ENCODE peak calls at places on chromosome 5, in five cellular contexts. One of them, this sample, is unnamed. For H3K4me1, the result is how much of the 10 kb centered on the place peaks cover.

GRCh38 chr5:143442398-143442797 is 38.9 kb upstream of the NR3C1 start:
- DNase-seq in H1: no peak
- DNase-seq in left ventricle myocardium inferior: no peak
- DNase-seq in HCT116: no peak
- DNase-seq in effector memory CD4-positive, alpha-beta T cell: no peak
- DNase-seq in this sample: no peak

GRCh38 chr5:350355-350754 is 28.8 kb downstream of the AHRR start:
- DNase-seq in H1: peak
- DNase-seq in effector memory CD4-positive, alpha-beta T cell: no peak
- DNase-seq in left ventricle myocardium inferior: no peak
- DNase-seq in HCT116: peak
- DNase-seq in this sample: no peak

GRCh38 chr5:55600536-55601208 is 65.9 kb upstream of the PLPP1 start:
- DNase-seq in left ventricle myocardium inferior: no peak
- DNase-seq in H1: peak
- DNase-seq in HCT116: no peak
- DNase-seq in effector memory CD4-positive, alpha-beta T cell: no peak
- DNase-seq in this sample: no peak

GRCh38 chr5:135139397-135140134 is 105.5 kb upstream of the PITX1 start:
- DNase-seq in effector memory CD4-positive, alpha-beta T cell: no peak
- DNase-seq in left ventricle myocardium inferior: no peak
- DNase-seq in HCT116: peak
- DNase-seq in H1: no peak
- DNase-seq in this sample: peak

GRCh38 chr5:119273391-119273839 is 82.4 kb upstream of the TNFAIP8 start:
- DNase-seq in H1: no peak
- DNase-seq in HCT116: no peak
- DNase-seq in left ventricle myocardium inferior: peak
- DNase-seq in effector memory CD4-positive, alpha-beta T cell: no peak
- DNase-seq in this sample: peak

GRCh38 chr5:142360607-142361120 is 35.8 kb upstream of the SPRY4 start:
- DNase-seq in HCT116: peak
- DNase-seq in H1: no peak
- DNase-seq in effector memory CD4-positive, alpha-beta T cell: no peak
- DNase-seq in left ventricle myocardium inferior: no peak
- DNase-seq in this sample: no peak

GRCh38 chr5:39604491-39604890 is 179.7 kb upstream of the DAB2 start:
- DNase-seq in H1: no peak
- DNase-seq in HCT116: no peak
- DNase-seq in effector memory CD4-positive, alpha-beta T cell: no peak
- DNase-seq in left ventricle myocardium inferior: no peak
- DNase-seq in this sample: no peak

GRCh38 chr5:176133289-176133870 is 104.8 kb upstream of the SIMC1 start:
- DNase-seq in left ventricle myocardium inferior: no peak
- DNase-seq in HCT116: no peak
- DNase-seq in effector memory CD4-positive, alpha-beta T cell: no peak
- DNase-seq in H1: peak
- DNase-seq in this sample: no peak

GRCh38 chr5:124735169-124735858 is 11.1 kb downstream of the ZNF608 start:
- DNase-seq in left ventricle myocardium inferior: no peak
- DNase-seq in H1: peak
- DNase-seq in HCT116: no peak
- DNase-seq in effector memory CD4-positive, alpha-beta T cell: no peak
- DNase-seq in this sample: no peak

GRCh38 chr5:125870271-125870670 is 552.9 kb upstream of the GRAMD2B start:
- DNase-seq in left ventricle myocardium inferior: no peak
- DNase-seq in HCT116: no peak
- DNase-seq in effector memory CD4-positive, alpha-beta T cell: no peak
- DNase-seq in H1: no peak
- DNase-seq in this sample: no peak

GRCh38 chr5:154405078-154405792 is 40.6 kb upstream of the SAP30L start:
- DNase-seq in left ventricle myocardium inferior: peak
- DNase-seq in H1: peak
- DNase-seq in HCT116: peak
- DNase-seq in effector memory CD4-positive, alpha-beta T cell: peak
- DNase-seq in this sample: peak

GRCh38 chr5:107155667-107156066 is 515.1 kb downstream of the EFNA5 start:
- DNase-seq in HCT116: no peak
- DNase-seq in effector memory CD4-positive, alpha-beta T cell: no peak
- DNase-seq in left ventricle myocardium inferior: no peak
- DNase-seq in H1: no peak
- DNase-seq in this sample: no peak

GRCh38 chr5:6340100-6340499 is 38.2 kb downstream of the MED10 start:
- DNase-seq in left ventricle myocardium inferior: no peak
- DNase-seq in HCT116: no peak
- DNase-seq in H1: no peak
- DNase-seq in effector memory CD4-positive, alpha-beta T cell: no peak
- DNase-seq in this sample: no peak

GRCh38 chr5:151023651-151024050 is 3.3 kb downstream of the GPX3 start:
- DNase-seq in H1: no peak
- DNase-seq in left ventricle myocardium inferior: peak
- DNase-seq in HCT116: no peak
- DNase-seq in effector memory CD4-positive, alpha-beta T cell: no peak
- DNase-seq in this sample: peak

GRCh38 chr5:150146862-150147579 is 8.6 kb downstream of the PDGFRB start:
- DNase-seq in effector memory CD4-positive, alpha-beta T cell: no peak
- DNase-seq in H1: no peak
- DNase-seq in HCT116: no peak
- DNase-seq in left ventricle myocardium inferior: no peak
- DNase-seq in this sample: no peak

GRCh38 chr5:79849486-79850315 is 141.4 kb downstream of the MTX3 start:
- DNase-seq in HCT116: no peak
- DNase-seq in left ventricle myocardium inferior: no peak
- DNase-seq in effector memory CD4-positive, alpha-beta T cell: no peak
- DNase-seq in H1: peak
- DNase-seq in this sample: no peak

GRCh38 chr5:7686794-7687193 is 164.1 kb downstream of the CFAP90 start:
- DNase-seq in left ventricle myocardium inferior: no peak
- DNase-seq in HCT116: no peak
- DNase-seq in effector memory CD4-positive, alpha-beta T cell: no peak
- DNase-seq in H1: no peak
- DNase-seq in this sample: no peak

GRCh38 chr5:117731445-117731844 is 1156.8 kb upstream of the SEMA6A start:
- DNase-seq in left ventricle myocardium inferior: no peak
- DNase-seq in effector memory CD4-positive, alpha-beta T cell: no peak
- DNase-seq in HCT116: no peak
- DNase-seq in H1: no peak
- DNase-seq in this sample: no peak

GRCh38 chr5:161190778-161191177 is 338.8 kb upstream of the ATP10B start:
- DNase-seq in left ventricle myocardium inferior: no peak
- DNase-seq in effector memory CD4-positive, alpha-beta T cell: no peak
- DNase-seq in H1: no peak
- DNase-seq in HCT116: no peak
- DNase-seq in this sample: no peak

GRCh38 chr5:150485770-150486401 is 22.0 kb upstream of the NDST1 start:
- DNase-seq in HCT116: no peak
- DNase-seq in H1: peak
- DNase-seq in left ventricle myocardium inferior: peak
- DNase-seq in effector memory CD4-positive, alpha-beta T cell: no peak
- DNase-seq in this sample: peak

GRCh38 chr5:135377751-135378680 is 21.0 kb downstream of the MACROH2A1 start:
- DNase-seq in effector memory CD4-positive, alpha-beta T cell: no peak
- DNase-seq in HCT116: no peak
- DNase-seq in left ventricle myocardium inferior: no peak
- DNase-seq in H1: no peak
- DNase-seq in this sample: no peak

GRCh38 chr5:8730194-8730593 is 815.7 kb downstream of the SEMA5A start:
- DNase-seq in left ventricle myocardium inferior: no peak
- DNase-seq in effector memory CD4-positive, alpha-beta T cell: no peak
- DNase-seq in HCT116: no peak
- DNase-seq in H1: no peak
- DNase-seq in this sample: no peak

GRCh38 chr5:139903805-139904565 is 108.4 kb downstream of the PSD2 start:
- DNase-seq in left ventricle myocardium inferior: no peak
- DNase-seq in HCT116: no peak
- DNase-seq in H1: peak
- DNase-seq in effector memory CD4-positive, alpha-beta T cell: no peak
- DNase-seq in this sample: no peak

GRCh38 chr5:109053995-109054417 is 306.3 kb downstream of the FER start:
- DNase-seq in left ventricle myocardium inferior: no peak
- DNase-seq in HCT116: no peak
- DNase-seq in effector memory CD4-positive, alpha-beta T cell: no peak
- DNase-seq in H1: no peak
- DNase-seq in this sample: no peak

GRCh38 chr5:114418546-114419388 is 56.9 kb downstream of the KCNN2 start:
- DNase-seq in effector memory CD4-positive, alpha-beta T cell: no peak
- DNase-seq in H1: no peak
- DNase-seq in HCT116: no peak
- DNase-seq in left ventricle myocardium inferior: no peak
- DNase-seq in this sample: no peak

GRCh38 chr5:72850113-72850512 is 33.7 kb downstream of the TNPO1 start:
- DNase-seq in H1: no peak
- DNase-seq in left ventricle myocardium inferior: no peak
- DNase-seq in effector memory CD4-positive, alpha-beta T cell: no peak
- DNase-seq in HCT116: no peak
- DNase-seq in this sample: no peak
- H3K4me1 ChIP-seq in H1: under half
- H3K4me1 ChIP-seq in left ventricle myocardium inferior: half or more
- H3K4me1 ChIP-seq in effector memory CD4-positive, alpha-beta T cell: under half
- H3K4me1 ChIP-seq in HCT116: under half
- H3K4me1 ChIP-seq in this sample: under half

GRCh38 chr5:53073349-53073748 is 36.2 kb downstream of the MOCS2 start:
- DNase-seq in left ventricle myocardium inferior: no peak
- DNase-seq in H1: no peak
- DNase-seq in effector memory CD4-positive, alpha-beta T cell: no peak
- DNase-seq in HCT116: no peak
- DNase-seq in this sample: no peak
- H3K4me1 ChIP-seq in left ventricle myocardium inferior: under half
- H3K4me1 ChIP-seq in H1: under half
- H3K4me1 ChIP-seq in effector memory CD4-positive, alpha-beta T cell: under half
- H3K4me1 ChIP-seq in HCT116: under half
- H3K4me1 ChIP-seq in this sample: under half

GRCh38 chr5:10695055-10695649 is 65.9 kb downstream of the DAP start:
- DNase-seq in left ventricle myocardium inferior: peak
- DNase-seq in HCT116: no peak
- DNase-seq in effector memory CD4-positive, alpha-beta T cell: no peak
- DNase-seq in H1: peak
- DNase-seq in this sample: peak
- H3K4me1 ChIP-seq in left ventricle myocardium inferior: under half
- H3K4me1 ChIP-seq in HCT116: under half
- H3K4me1 ChIP-seq in effector memory CD4-positive, alpha-beta T cell: under half
- H3K4me1 ChIP-seq in H1: under half
- H3K4me1 ChIP-seq in this sample: under half

DNA sequence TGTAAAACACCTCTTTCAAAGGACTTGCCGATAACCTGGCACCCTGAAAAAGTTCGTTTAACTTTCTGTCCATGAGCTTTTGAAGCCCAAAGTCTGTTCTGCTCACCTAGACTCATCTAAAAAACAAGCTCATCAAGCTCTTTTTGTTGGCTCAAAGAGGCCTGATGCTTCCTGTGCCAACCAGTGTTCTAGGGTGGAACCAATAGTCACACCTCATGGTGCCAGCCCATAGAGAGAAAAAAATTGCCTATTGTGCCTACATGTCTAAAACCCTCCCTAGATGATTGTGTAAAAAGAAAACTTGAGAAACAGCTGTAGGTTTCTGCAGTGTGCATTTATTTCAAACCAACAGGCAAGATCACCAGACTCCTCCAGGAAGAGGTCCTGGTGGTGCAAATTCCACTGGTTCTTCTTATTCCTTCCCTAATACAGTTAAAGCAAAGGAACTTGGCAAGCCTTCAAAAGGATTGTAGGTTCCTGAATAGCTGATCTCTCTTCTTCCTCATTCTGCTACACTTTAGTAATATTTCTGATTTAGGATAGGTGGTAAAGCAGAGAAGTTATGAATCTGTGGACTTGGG is 4.8 kb downstream of the SH3RF2 start:
- DNase-seq in H1: no peak
- DNase-seq in effector memory CD4-positive, alpha-beta T cell: no peak
- DNase-seq in left ventricle myocardium inferior: no peak
- DNase-seq in HCT116: no peak
- DNase-seq in this sample: no peak
- H3K4me1 ChIP-seq in H1: under half
- H3K4me1 ChIP-seq in effector memory CD4-positive, alpha-beta T cell: under half
- H3K4me1 ChIP-seq in left ventricle myocardium inferior: half or more
- H3K4me1 ChIP-seq in HCT116: half or more
- H3K4me1 ChIP-seq in this sample: under half

GRCh38 chr5:68225188-68225910 is 9.8 kb downstream of the PIK3R1 start:
- DNase-seq in HCT116: no peak
- DNase-seq in effector memory CD4-positive, alpha-beta T cell: no peak
- DNase-seq in left ventricle myocardium inferior: peak
- DNase-seq in H1: no peak
- DNase-seq in this sample: peak
- H3K4me1 ChIP-seq in HCT116: under half
- H3K4me1 ChIP-seq in effector memory CD4-positive, alpha-beta T cell: under half
- H3K4me1 ChIP-seq in left ventricle myocardium inferior: half or more
- H3K4me1 ChIP-seq in H1: under half
- H3K4me1 ChIP-seq in this sample: under half

DNA sequence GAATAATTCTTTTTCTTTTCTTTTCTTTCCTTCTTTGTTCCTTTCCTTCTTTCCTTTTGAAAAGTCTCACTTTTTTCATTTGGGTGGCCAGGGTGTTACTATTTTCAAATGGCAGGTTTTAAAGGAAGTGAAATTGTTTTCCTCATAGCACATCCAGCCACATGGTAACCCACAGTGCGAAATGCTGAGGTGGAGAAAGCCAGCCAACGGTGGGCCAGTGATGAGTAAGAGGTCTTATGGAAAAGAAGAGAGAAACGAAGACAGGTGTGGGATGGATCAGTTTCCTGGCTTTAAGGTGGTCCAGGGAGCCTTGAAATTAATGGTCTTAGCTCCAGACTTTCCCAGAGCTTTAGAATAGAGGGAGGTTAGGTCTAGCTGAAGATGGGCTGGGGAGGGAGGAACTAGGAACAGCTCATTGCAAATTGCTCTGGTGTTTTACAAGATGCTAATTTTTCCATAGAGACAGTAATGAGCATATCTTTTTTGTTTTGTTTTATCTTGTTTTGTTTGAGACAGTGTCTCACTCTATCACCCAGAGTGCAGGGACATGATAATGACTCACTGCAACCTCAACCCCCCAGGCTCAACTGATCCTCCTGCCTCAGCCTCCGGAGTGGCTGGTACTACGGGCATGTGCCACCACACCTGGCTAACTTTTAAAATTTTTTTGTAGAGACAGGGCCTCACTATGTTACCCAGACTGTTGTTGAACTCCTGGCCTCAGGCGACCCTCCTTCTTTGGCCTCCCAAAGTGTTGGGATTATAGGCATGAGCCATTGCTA is 17.8 kb downstream of the ITK start:
- DNase-seq in H1: no peak
- DNase-seq in effector memory CD4-positive, alpha-beta T cell: peak
- DNase-seq in HCT116: no peak
- DNase-seq in left ventricle myocardium inferior: no peak
- DNase-seq in this sample: no peak
- H3K4me1 ChIP-seq in H1: under half
- H3K4me1 ChIP-seq in effector memory CD4-positive, alpha-beta T cell: half or more
- H3K4me1 ChIP-seq in HCT116: under half
- H3K4me1 ChIP-seq in left ventricle myocardium inferior: under half
- H3K4me1 ChIP-seq in this sample: under half

DNA sequence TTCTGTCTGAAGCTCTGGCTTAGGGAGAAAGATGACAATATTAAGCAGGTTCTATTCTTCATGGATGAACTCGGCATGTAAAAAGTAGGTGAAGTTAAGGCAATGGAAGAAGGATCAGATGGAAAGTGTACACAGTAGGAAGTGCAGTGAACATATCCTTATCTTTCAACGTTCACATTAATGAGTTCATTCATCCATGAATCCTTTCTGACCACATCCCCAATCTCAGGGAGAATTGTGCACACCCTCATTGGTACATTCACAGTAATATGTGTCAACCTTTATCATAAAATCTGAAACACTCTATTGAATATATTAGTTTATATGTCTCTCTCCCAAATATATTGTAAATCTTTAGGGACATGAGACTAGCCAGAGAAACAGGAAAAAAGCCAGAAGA is 5.5 kb downstream of the GIN1 start:
- DNase-seq in left ventricle myocardium inferior: no peak
- DNase-seq in HCT116: no peak
- DNase-seq in H1: no peak
- DNase-seq in effector memory CD4-positive, alpha-beta T cell: no peak
- DNase-seq in this sample: no peak
- H3K4me1 ChIP-seq in left ventricle myocardium inferior: under half
- H3K4me1 ChIP-seq in HCT116: under half
- H3K4me1 ChIP-seq in H1: under half
- H3K4me1 ChIP-seq in effector memory CD4-positive, alpha-beta T cell: under half
- H3K4me1 ChIP-seq in this sample: under half